ENCODE peak calls at places on chromosomes 11 and 22, in seven cellular contexts. Y is OCI-LY7, B is neural progenitor cell, D is neuronal stem cell, H is A549, O is endothelial cell of umbilical vein, V is PC-3. R is an unnamed sample.

GRCh38 chr11:16001899-16002426 is 354.4 kb downstream of the SOX6 start:
- DNase-seq in Y (no peak), B (peak), D (peak), H (peak), O (peak), V (peak), R (peak)

GRCh38 chr11:12433571-12434061 is 56.2 kb downstream of the PARVA start:
- DNase-seq in Y (no peak), B (no peak), D (no peak), H (no peak), O (peak), V (no peak), R (no peak)

GRCh38 chr11:117985953-117986887 is at the start of gene IL10RA:
- DNase-seq in Y (peak), B (peak), D (peak), H (peak), O (peak), V (no peak), R (peak)

GRCh38 chr22:37501610-37502341 is 15.6 kb upstream of the MFNG start:
- DNase-seq in Y (no peak), B (no peak), D (no peak), H (peak), O (peak), V (peak), R (no peak)

GRCh38 chr22:19930537-19931486 is 10.8 kb upstream of the COMT start:
- DNase-seq in Y (no peak), B (no peak), D (no peak), H (no peak), O (no peak), V (no peak), R (no peak)

GRCh38 chr22:48071828-48072227 is 1309.4 kb downstream of the TBC1D22A start:
- DNase-seq in Y (peak), B (no peak), D (no peak), H (no peak), O (no peak), V (no peak), R (no peak)

GRCh38 chr22:37032535-37033460 is 13.3 kb downstream of the MPST start:
- DNase-seq in Y (no peak), B (no peak), D (no peak), H (peak), O (no peak), V (peak), R (peak)

GRCh38 chr22:18146389-18146753 is 3.6 kb upstream of the USP18 start:
- DNase-seq in Y (no peak), B (no peak), D (no peak), H (no peak), O (no peak), V (no peak), R (no peak)

GRCh38 chr11:82899191-82899820 is 924 bp downstream of the PRCP start:
- DNase-seq in Y (peak), B (no peak), D (no peak), H (no peak), O (peak), V (no peak), R (no peak)

GRCh38 chr11:93541884-93542752 is 1.1 kb downstream of the SMCO4 start:
- DNase-seq in Y (peak), B (peak), D (no peak), H (peak), O (peak), V (peak), R (peak)

GRCh38 chr11:101446238-101446637 is 137.6 kb downstream of the TRPC6 start:
- DNase-seq in Y (no peak), B (no peak), D (no peak), H (no peak), O (no peak), V (peak), R (peak)

GRCh38 chr11:71204748-71205664 is 47.4 kb downstream of the SHANK2 start:
- DNase-seq in Y (no peak), B (no peak), D (no peak), H (no peak), O (no peak), V (no peak), R (no peak)

GRCh38 chr11:108775324-108775723 is 110.5 kb downstream of the DDX10 start:
- DNase-seq in Y (no peak), B (no peak), D (no peak), H (no peak), O (no peak), V (peak), R (no peak)

GRCh38 chr22:37020192-37020479 is 594 bp downstream of the MPST start:
- DNase-seq in Y (peak), B (no peak), D (no peak), H (no peak), O (peak), V (peak), R (no peak)

GRCh38 chr11:705646-706438 is at the start of gene EPS8L2:
- DNase-seq in Y (no peak), B (peak), D (no peak), H (no peak), O (no peak), V (peak), R (peak)

GRCh38 chr11:84634309-84634708 is 992.8 kb downstream of the DLG2 start:
- DNase-seq in Y (no peak), B (no peak), D (no peak), H (no peak), O (no peak), V (no peak), R (no peak)
- H3K4me2 ChIP-seq in Y (no peak), B (no peak), D (no peak), H (no peak), O (no peak), V (no peak), R (no peak)

DNA sequence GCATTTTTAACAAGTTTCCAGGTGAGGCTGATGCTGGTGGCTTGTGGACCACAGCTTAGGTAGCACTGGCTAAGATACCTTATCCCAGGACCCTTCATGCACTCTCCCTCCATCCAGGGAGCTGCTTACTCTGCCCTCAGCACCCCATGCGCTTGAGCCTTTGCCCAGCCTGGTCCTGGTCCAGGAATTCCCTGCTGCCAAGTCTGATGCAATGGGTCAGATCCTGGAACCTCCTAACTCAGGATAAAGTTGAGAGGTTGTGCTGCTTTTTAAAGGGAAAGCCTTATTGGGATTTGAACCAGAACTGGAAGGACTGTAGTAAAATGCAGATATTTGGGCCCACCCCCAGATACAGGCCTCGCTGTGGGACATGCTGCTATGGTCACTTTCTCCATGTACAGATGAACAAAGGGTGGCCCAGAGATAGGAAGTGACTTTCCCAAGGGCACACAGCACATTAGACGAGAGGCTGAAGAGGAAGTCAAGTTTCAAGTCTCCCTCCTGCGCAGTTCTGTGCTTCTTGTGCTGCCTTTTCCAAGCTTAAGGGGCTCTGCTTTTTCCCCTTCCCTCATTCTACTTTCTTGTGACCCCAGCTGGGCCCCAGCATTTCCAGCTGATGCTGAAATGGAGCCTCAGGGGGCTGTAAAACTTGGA is 824 bp upstream of the LGALS12 start:
- DNase-seq in Y (no peak), B (no peak), D (no peak), H (no peak), O (no peak), V (no peak), R (no peak)
- H3K4me2 ChIP-seq in Y (no peak), B (no peak), D (no peak), H (no peak), O (no peak), V (no peak), R (no peak)

DNA sequence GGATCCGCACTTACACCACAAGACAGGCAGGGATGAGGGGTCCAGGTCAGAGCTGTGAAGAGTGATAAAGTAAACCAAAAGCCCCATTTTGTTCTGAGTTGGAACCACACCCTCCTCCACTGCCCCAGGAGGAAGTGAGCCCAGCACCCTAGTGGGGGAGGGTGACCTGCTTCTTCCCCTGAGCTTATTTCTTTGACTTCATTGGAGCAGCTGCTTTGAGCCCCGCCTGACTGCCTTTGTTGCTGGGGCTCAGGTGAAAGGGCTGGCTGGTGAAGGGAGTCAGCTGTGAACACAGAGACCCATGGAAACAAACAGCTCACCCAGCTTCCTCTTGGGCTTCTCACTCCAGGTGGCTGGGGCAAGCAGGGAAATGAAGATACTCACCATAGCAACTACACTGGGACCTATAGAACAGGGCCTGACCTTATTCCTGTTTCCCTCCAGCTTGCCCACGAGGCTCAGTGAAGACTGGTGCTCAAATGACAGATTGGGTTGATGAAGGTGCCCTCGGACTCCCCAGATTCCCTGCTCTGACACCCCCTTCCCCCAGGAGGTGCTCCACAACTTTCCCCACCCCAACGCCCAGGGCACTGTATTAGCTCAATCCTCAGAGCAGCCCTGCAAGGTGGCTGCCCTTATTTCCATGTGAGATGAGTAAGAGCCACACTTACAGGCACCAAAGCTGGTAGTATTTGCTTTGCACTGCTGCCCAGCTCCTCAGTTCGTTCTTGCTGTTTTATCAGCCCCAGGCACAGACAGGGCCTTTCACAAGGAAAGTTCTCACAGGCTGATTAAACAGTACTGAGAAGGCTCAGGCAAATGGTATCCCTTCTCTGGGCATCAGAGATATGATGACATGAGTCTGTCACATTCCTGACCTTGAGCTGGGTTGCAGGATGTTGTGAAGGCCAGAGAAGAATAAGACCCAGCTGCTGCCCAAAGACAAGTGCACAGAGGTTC is 2.4 kb downstream of the UCP2 start:
- DNase-seq in Y (peak), B (no peak), D (no peak), H (no peak), O (peak), V (peak), R (peak)
- H3K4me2 ChIP-seq in Y (peak), B (peak), D (no peak), H (peak), O (no peak), V (peak), R (peak)

DNA sequence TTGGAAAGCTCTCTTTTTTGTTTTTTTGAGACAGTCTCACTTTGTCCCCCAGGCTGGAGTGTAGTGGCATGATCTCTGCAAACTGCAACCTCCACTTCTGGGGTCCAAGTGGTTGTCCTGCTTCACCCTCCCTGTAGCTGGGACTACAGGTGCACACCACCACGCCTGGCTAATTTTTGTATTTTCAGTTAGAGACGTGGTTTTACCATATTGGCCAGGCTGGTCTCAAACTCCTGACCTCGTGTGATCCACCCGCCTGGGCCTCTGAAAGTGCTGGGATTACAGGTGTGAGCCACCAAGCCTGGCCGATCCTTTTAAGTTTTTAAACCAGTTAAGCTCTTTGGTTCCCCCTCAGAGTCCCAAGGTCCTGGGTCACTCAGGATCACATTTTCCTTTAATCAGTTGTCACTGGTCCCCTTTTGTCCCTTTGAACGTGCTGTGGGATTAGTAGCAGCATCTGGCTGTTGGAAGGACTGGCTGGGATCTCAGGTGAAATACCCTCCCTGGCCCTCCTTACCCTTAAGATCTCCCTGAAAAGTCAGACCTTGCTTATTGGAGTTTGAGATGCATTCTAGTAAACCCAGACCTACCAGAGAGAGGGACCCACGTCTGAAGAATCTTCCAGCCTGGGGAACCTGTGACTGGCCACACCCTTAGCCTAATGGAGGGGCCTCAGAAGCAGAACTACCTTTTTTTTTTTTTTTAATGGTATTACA is 8.1 kb downstream of the MALAT1 start:
- DNase-seq in Y (peak), B (peak), D (peak), H (no peak), O (peak), V (peak), R (no peak)
- H3K4me2 ChIP-seq in Y (peak), B (peak), D (peak), H (peak), O (peak), V (peak), R (peak)

DNA sequence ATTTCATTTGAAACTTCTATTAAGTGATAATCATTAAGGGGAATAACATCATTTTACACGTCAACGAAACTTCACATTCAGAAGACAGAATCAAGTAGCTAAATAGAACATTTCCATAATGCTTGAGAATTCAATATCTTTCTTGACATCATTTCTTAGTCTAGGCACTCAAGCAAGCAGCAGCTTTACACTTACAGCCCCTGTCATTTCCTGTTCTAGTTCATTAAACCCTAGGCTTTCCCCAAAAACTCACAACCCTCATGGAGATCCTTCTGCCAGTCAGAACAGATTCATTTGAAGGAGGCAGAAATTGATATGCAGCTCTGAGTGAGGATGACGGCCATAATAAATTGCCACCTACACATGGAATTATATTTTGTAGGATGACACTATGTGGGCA is 5.3 kb upstream of the HORMAD2 start:
- DNase-seq in Y (no peak), B (no peak), D (no peak), H (no peak), O (no peak), V (no peak), R (no peak)
- H3K4me2 ChIP-seq in Y (no peak), B (no peak), D (no peak), H (no peak), O (no peak), V (no peak), R (no peak)

GRCh38 chr11:33310720-33311500 is 53.7 kb downstream of the HIPK3 start:
- DNase-seq in Y (no peak), B (peak), D (no peak), H (no peak), O (no peak), V (no peak), R (no peak)

GRCh38 chr11:33303541-33303940 is 46.4 kb downstream of the HIPK3 start:
- DNase-seq in Y (no peak), B (no peak), D (no peak), H (no peak), O (no peak), V (no peak), R (no peak)

GRCh38 chr11:33311680-33312079 is 54.5 kb downstream of the HIPK3 start:
- DNase-seq in Y (no peak), B (no peak), D (no peak), H (no peak), O (no peak), V (no peak), R (no peak)

GRCh38 chr11:33307984-33308383 is 50.8 kb downstream of the HIPK3 start:
- DNase-seq in Y (no peak), B (no peak), D (no peak), H (no peak), O (no peak), V (no peak), R (no peak)

GRCh38 chr11:33309118-33309517 is 51.9 kb downstream of the HIPK3 start:
- DNase-seq in Y (no peak), B (no peak), D (no peak), H (no peak), O (no peak), V (no peak), R (no peak)
- H3K4me2 ChIP-seq in Y (no peak), B (no peak), D (no peak), H (no peak), O (no peak), V (no peak), R (no peak)

DNA sequence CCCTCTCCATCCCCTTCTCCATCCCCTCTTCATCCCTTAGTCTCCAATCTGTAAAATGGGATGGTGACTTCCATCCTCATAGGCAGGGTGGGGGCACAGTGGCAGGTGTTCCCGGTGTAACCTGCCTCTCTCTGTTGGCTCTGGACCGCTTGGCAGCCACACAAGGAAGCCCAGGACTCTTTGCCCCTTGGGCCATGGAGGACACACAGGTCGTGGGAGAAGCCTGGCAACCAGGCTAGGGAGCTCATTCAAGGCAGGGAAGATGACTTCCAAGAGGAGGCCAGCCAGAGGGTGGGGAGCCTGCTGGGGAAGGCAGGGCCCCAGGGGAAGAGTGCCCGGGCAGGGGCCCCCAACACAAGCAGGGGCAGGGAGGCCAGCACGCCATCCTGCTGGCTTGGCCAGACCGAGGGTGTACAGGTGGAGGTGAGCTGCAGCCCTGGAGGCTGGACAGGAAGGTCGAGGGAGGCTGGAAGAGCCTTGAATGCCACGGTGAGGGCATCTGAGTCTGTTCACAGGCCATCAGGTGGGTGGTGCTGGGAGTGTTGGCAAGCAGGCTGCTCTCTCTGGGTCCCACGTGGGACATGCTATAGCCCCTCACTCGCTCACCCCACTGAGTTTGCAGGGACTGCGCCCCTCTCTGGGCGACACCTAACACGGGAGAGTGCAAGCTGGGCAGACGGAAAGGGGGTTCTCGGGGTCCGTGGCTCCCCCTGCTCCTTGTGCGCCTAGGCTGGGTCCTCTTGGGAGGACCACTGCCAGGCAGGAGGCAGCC is 15.5 kb upstream of the CTSD start:
- DNase-seq in Y (no peak), B (no peak), D (no peak), H (no peak), O (no peak), V (no peak), R (no peak)
- H3K4me2 ChIP-seq in Y (no peak), B (no peak), D (no peak), H (no peak), O (no peak), V (no peak), R (peak)

GRCh38 chr11:34525098-34525497 is 11.5 kb upstream of the ELF5 start:
- DNase-seq in Y (no peak), B (no peak), D (no peak), H (no peak), O (no peak), V (no peak), R (no peak)
- H3K4me2 ChIP-seq in Y (no peak), B (no peak), D (no peak), H (no peak), O (no peak), V (no peak), R (no peak)

DNA sequence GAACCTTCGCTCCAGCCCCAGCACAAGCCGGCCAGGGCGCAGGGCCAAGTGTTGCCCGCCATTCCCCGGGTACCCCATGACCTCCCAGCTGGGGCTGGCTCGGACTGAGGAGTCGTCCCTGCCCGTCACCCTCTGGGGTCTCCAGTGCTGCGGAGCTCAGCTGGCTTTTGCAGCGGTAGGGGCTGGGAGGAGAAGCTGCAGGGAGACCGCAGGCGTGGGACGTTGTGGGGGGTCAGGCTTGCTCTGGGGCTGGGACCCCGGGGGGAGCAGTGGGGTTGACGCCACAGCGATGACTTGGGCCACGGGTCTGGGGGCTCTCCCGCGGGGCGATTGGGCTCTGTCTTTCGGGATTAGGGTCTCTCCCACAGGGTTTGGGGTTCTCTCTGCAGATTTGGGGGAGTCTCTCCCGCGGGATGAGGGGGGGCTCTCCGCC is 376 bp upstream of the GAL start:
- DNase-seq in Y (no peak), B (no peak), D (no peak), H (no peak), O (no peak), V (no peak), R (no peak)
- H3K4me2 ChIP-seq in Y (no peak), B (peak), D (peak), H (peak), O (no peak), V (peak), R (peak)